ENCODE peak calls at places on chromosome X, in ten cellular contexts. C is nucleus accumbens; F is foreskin keratinocyte; R is SJSA1; S is prostate gland; J is AG08395; B is EL; U is GM04504; K is stimulated activated CD8-positive, alpha-beta memory T cell treated with anti-CD3 and anti-CD28 coated beads, Interleukin-4, amount 100 ng/mL, for 4 hours; H is central memory CD8-positive, alpha-beta T cell. L is an unnamed sample.

GRCh38 chrX:70755850-70756249 is 152.7 kb downstream of the TEX11 start:
- DNase-seq in U (no peak), B (no peak), K (peak; percentile 24), H (peak; percentile 15), F (no peak), J (no peak), S (no peak), C (no peak), R (no peak), L (no peak)

GRCh38 chrX:154294791-154295580 is at the start of gene TEX28:
- DNase-seq in R (no peak), S (no peak), U (no peak), H (no peak), J (no peak), B (no peak), F (no peak), K (no peak), C (no peak), L (no peak)

GRCh38 chrX:153960786-153961185 is 10.8 kb downstream of the HCFC1 start:
- DNase-seq in B (no peak), F (no peak), R (no peak), H (no peak), K (no peak), C (no peak), U (no peak), S (no peak), J (no peak), L (no peak)

GRCh38 chrX:63922221-63922620 is 137.2 kb upstream of the ARHGEF9 start:
- DNase-seq in H (no peak), B (peak; percentile 87), R (peak; percentile 73), S (no peak), F (peak; percentile 45), K (no peak), J (peak; percentile 62), U (no peak), C (no peak), L (peak; percentile 79)

GRCh38 chrX:118823263-118824172 is at the start of gene ZCCHC12:
- DNase-seq in U (no peak), R (peak; percentile 2), H (no peak), S (peak; percentile 4), F (no peak), J (peak; percentile 49), K (peak; percentile 5), B (peak; percentile 59), C (peak; percentile 78), L (no peak)

GRCh38 chrX:17081535-17081934 is 135.1 kb downstream of the REPS2 start:
- DNase-seq in H (no peak), K (no peak), B (no peak), U (no peak), R (no peak), F (no peak), C (no peak), S (no peak), J (no peak), L (peak; percentile 11)

GRCh38 chrX:25020391-25021131 is 4.8 kb upstream of the ARX start:
- DNase-seq in S (no peak), F (no peak), K (no peak), B (no peak), U (no peak), H (peak; percentile 16), J (no peak), R (peak; percentile 31), C (no peak), L (no peak)

GRCh38 chrX:154008521-154008920 is 11.2 kb downstream of the IRAK1 start:
- DNase-seq in B (no peak), C (no peak), R (no peak), J (no peak), S (no peak), H (no peak), K (no peak), U (no peak), F (no peak), L (no peak)

GRCh38 chrX:57900961-57901360 is 9.3 kb downstream of the ZXDA start:
- DNase-seq in U (no peak), H (no peak), K (no peak), R (peak; percentile 5), F (no peak), C (no peak), S (no peak), J (peak; percentile 12), B (peak; percentile 41), L (peak; percentile 76)

GRCh38 chrX:69289046-69289838 is 124.0 kb upstream of the PJA1 start:
- DNase-seq in S (no peak), B (no peak), K (no peak), R (no peak), F (no peak), C (no peak), U (no peak), H (no peak), J (no peak), L (no peak)

GRCh38 chrX:13266641-13267420 is 53.0 kb downstream of the ATXN3L start:
- DNase-seq in C (no peak), K (no peak), S (no peak), R (no peak), H (no peak), U (no peak), F (peak; percentile 83), J (no peak), B (no peak), L (no peak)

GRCh38 chrX:22135994-22136684 is 104.0 kb downstream of the PHEX start:
- DNase-seq in R (peak; percentile 77), K (no peak), C (no peak), S (peak; percentile 25), U (peak; percentile 23), J (peak; percentile 56), H (no peak), F (peak; percentile 79), B (peak; percentile 47), L (peak; percentile 67)

GRCh38 chrX:3037218-3037617 is 4.1 kb upstream of the ARSF start:
- DNase-seq in S (no peak), C (no peak), R (no peak), B (no peak), K (no peak), H (no peak), F (no peak), U (no peak), J (no peak), L (no peak)

GRCh38 chrX:27728291-27728690 is 79.5 kb upstream of the MAGEB10 start:
- DNase-seq in K (no peak), R (no peak), J (no peak), C (no peak), F (peak; percentile 72), H (no peak), S (no peak), U (no peak), B (no peak), L (no peak)

GRCh38 chrX:123087326-123087725 is 96.8 kb upstream of the GRIA3 start:
- DNase-seq in S (no peak), C (no peak), F (peak; percentile 68), U (no peak), B (peak; percentile 7), J (peak; percentile 15), K (no peak), H (no peak), R (no peak), L (peak; percentile 78)

GRCh38 chrX:154048398-154048797 is 28.7 kb upstream of the IRAK1 start:
- DNase-seq in R (no peak), B (no peak), S (no peak), K (no peak), J (no peak), F (no peak), C (no peak), U (no peak), H (no peak), L (no peak)

GRCh38 chrX:19303216-19303880 is 40.4 kb upstream of the PDHA1 start:
- DNase-seq in U (peak; percentile 15), K (no peak), F (peak; percentile 90), C (no peak), S (no peak), J (peak; percentile 18), B (peak; percentile 6), H (no peak), R (no peak), L (peak; percentile 64)

GRCh38 chrX:66633541-66633940 is 5.3 kb downstream of the EDA2R start:
- DNase-seq in F (peak; percentile 56), R (no peak), J (peak; percentile 16), B (peak; percentile 73), U (no peak), S (no peak), C (no peak), H (no peak), K (no peak), L (peak; percentile 66)

GRCh38 chrX:154602766-154603437 is 16.2 kb downstream of the CTAG1B start:
- DNase-seq in H (no peak), B (no peak), J (no peak), F (no peak), S (no peak), U (no peak), C (no peak), R (no peak), K (no peak), L (no peak)

GRCh38 chrX:136097871-136098805 is 49.2 kb upstream of the FHL1 start:
- DNase-seq in H (no peak), B (no peak), K (no peak), U (no peak), J (no peak), C (no peak), S (no peak), F (no peak), R (no peak), L (no peak)

GRCh38 chrX:69060631-69061408 is 104.4 kb downstream of the PJA1 start:
- DNase-seq in H (no peak), S (peak; percentile 18), C (peak; percentile 4), K (no peak), B (peak; percentile 12), J (peak; percentile 31), F (peak; percentile 17), U (no peak), R (no peak), L (peak; percentile 11)